ENCODE peak calls at places on chromosomes 12 and 14, in ten cellular contexts. K is NCI-H510A treated with DMSO at 0.1 percent for 48 hours; F is glutamatergic neuron; U is glomerular endothelial cell; M is stimulated activated CD4-positive, alpha-beta T cell treated with anti-CD3 and anti-CD28 coated beads, Interleukin-2, amount 100 ng/mL, for 24 hours; X is activated naive CD4-positive, alpha-beta T cell treated with anti-CD3 and anti-CD28 coated beads, Interleukin-2, amount 10 ng/mL, durations not matched to agents 7 days and 5 days; B is left ventricle myocardium superior; D is HT1080; Z is ureter; E is activated CD8-positive, alpha-beta memory T cell treated with anti-CD3 and anti-CD28 coated beads, Interleukin-2, amount 50 U/mL, for 4 hours. Y is an unnamed sample.

GRCh38 chr12:105705765-105706164 is 375.3 kb downstream of the C12orf75 start:
- DNase-seq in E (no peak), U (peak), B (no peak), Z (no peak), M (peak), D (peak), F (peak), X (no peak), K (peak), Y (no peak)

GRCh38 chr14:73242274-73242960 is 5.1 kb downstream of the PAPLN start:
- DNase-seq in F (no peak), U (no peak), K (no peak), B (peak), M (no peak), X (no peak), Z (no peak), D (no peak), E (no peak), Y (no peak)

GRCh38 chr14:78164226-78164853 is 5.8 kb upstream of the NRXN3 start:
- DNase-seq in F (peak), K (peak), M (peak), X (no peak), Z (no peak), U (no peak), B (no peak), D (no peak), E (no peak), Y (no peak)

GRCh38 chr12:13472690-13473089 is 276.2 kb downstream of the EMP1 start:
- DNase-seq in U (no peak), X (no peak), M (no peak), E (no peak), D (peak), F (no peak), K (no peak), B (no peak), Z (no peak), Y (no peak)

GRCh38 chr12:96247567-96247962 is 53.4 kb downstream of the ELK3 start:
- DNase-seq in M (no peak), K (no peak), F (no peak), Z (no peak), E (no peak), X (no peak), D (peak), B (no peak), U (no peak), Y (no peak)

GRCh38 chr14:69281450-69282169 is 21.7 kb downstream of the GALNT16 start:
- DNase-seq in X (peak), U (no peak), K (peak), F (no peak), B (peak), M (no peak), E (no peak), Z (no peak), D (no peak), Y (no peak)

GRCh38 chr12:56230449-56231183 is 765 bp downstream of the SLC39A5 start:
- DNase-seq in U (no peak), E (no peak), D (no peak), B (no peak), X (no peak), K (no peak), Z (no peak), M (no peak), F (no peak), Y (no peak)

GRCh38 chr12:106195638-106196037 is 52.2 kb downstream of the CKAP4 start:
- DNase-seq in B (peak), F (no peak), K (no peak), Z (peak), X (no peak), M (no peak), U (no peak), D (no peak), E (no peak), Y (no peak)

GRCh38 chr12:117363263-117363662 is 1.8 kb upstream of the NOS1 start:
- DNase-seq in X (no peak), U (no peak), M (no peak), Z (no peak), F (no peak), E (no peak), B (no peak), K (no peak), D (no peak), Y (no peak)

GRCh38 chr12:58105225-58106119 is 164.1 kb downstream of the ATP23 start:
- DNase-seq in D (no peak), M (no peak), Z (no peak), X (no peak), E (no peak), F (no peak), B (no peak), K (no peak), U (peak), Y (no peak)

GRCh38 chr12:96774501-96775256 is 132.4 kb upstream of the NEDD1 start:
- DNase-seq in E (no peak), K (no peak), U (no peak), M (no peak), D (no peak), F (no peak), X (no peak), Z (no peak), B (no peak), Y (no peak)

GRCh38 chr12:6262635-6263034 is 47.8 kb upstream of the PLEKHG6 start:
- DNase-seq in D (no peak), Z (no peak), E (no peak), X (no peak), B (no peak), F (no peak), M (no peak), K (peak), U (no peak), Y (no peak)

GRCh38 chr12:102300824-102301461 is 103.3 kb upstream of the PMCH start:
- DNase-seq in U (peak), B (no peak), Z (no peak), D (peak), F (no peak), M (no peak), E (no peak), X (peak), K (peak), Y (no peak)

GRCh38 chr12:132106921-132107320 is 37.2 kb downstream of the DDX51 start:
- DNase-seq in X (no peak), F (no peak), U (no peak), K (no peak), Z (no peak), B (no peak), M (no peak), E (no peak), D (peak), Y (no peak)

GRCh38 chr12:13152281-13152680 is 44.2 kb upstream of the EMP1 start:
- DNase-seq in B (peak), U (no peak), M (no peak), X (no peak), K (no peak), F (no peak), E (no peak), Z (no peak), D (no peak), Y (no peak)

GRCh38 chr12:124392271-124392990 is 97.5 kb downstream of the RFLNA start:
- DNase-seq in X (no peak), U (no peak), E (no peak), Z (no peak), B (peak), K (peak), D (peak), F (no peak), M (no peak), Y (no peak)

GRCh38 chr12:21337959-21338704 is 3.4 kb upstream of the SLCO1A2 start:
- DNase-seq in K (no peak), Z (no peak), X (no peak), E (no peak), M (no peak), B (no peak), D (no peak), U (no peak), F (no peak), Y (no peak)